ENCODE peak calls at places on chromosomes 11 and 22, in four cellular contexts. Q is HepG2, F is Peyer's patch, Z is transverse colon. E is an unnamed sample.

GRCh38 chr11:37474889-37475288 is 876.9 kb upstream of the RAG2 start:
- DNase-seq in Q (no peak), F (no peak), Z (no peak), E (no peak)

GRCh38 chr11:15536438-15536837 is 421.7 kb downstream of the INSC start:
- DNase-seq in Q (no peak), Z (no peak), F (no peak), E (no peak)

GRCh38 chr11:125451400-125452124 is 44.5 kb downstream of the FEZ1 start:
- DNase-seq in Z (peak), Q (no peak), F (peak), E (peak)

GRCh38 chr11:125345706-125346561 is 150.1 kb downstream of the FEZ1 start:
- DNase-seq in F (peak), Q (peak), Z (peak), E (peak)

GRCh38 chr11:132123854-132124835 is 753.7 kb downstream of the NTM start:
- DNase-seq in F (no peak), Z (no peak), Q (no peak), E (no peak)

GRCh38 chr22:19970479-19971275 is 29.1 kb upstream of the TXNRD2 start:
- DNase-seq in Q (peak), F (peak), Z (peak), E (peak)

GRCh38 chr11:13391217-13391616 is 71.8 kb downstream of the BTBD10 start:
- DNase-seq in F (no peak), Q (no peak), Z (no peak), E (no peak)

GRCh38 chr11:75776546-75776945 is 8.0 kb downstream of the DGAT2 start:
- DNase-seq in F (no peak), Z (no peak), Q (no peak), E (no peak)

GRCh38 chr11:72617080-72617744 is 57.0 kb downstream of the PDE2A start:
- DNase-seq in Q (no peak), F (no peak), Z (peak), E (no peak)

GRCh38 chr22:43881091-43882061 is 10.4 kb downstream of the PNPLA5 start:
- DNase-seq in Z (no peak), Q (no peak), F (no peak), E (no peak)

GRCh38 chr11:63763506-63764200 is 4.9 kb downstream of the ZFTA start:
- DNase-seq in Z (peak), Q (no peak), F (no peak), E (no peak)

GRCh38 chr22:23263651-23264555 is 83.6 kb downstream of the BCR start:
- DNase-seq in Z (peak), Q (no peak), F (peak), E (no peak)

GRCh38 chr11:77672276-77672675 is 34.7 kb upstream of the CLNS1A start:
- DNase-seq in F (no peak), Q (no peak), Z (peak), E (no peak)

GRCh38 chr11:75165721-75166120 is 14.8 kb downstream of the SLCO2B1 start:
- DNase-seq in F (no peak), Z (no peak), Q (no peak), E (no peak)

GRCh38 chr22:45604239-45604711 is 67.4 kb upstream of the ATXN10 start:
- DNase-seq in Q (no peak), Z (no peak), F (no peak), E (no peak)

GRCh38 chr22:37186997-37187522 is 987 bp downstream of the C1QTNF6 start:
- DNase-seq in F (no peak), Z (no peak), Q (no peak), E (no peak)

GRCh38 chr11:21908211-21908610 is 284.7 kb upstream of the ANO5 start:
- DNase-seq in Q (no peak), F (no peak), Z (no peak), E (no peak)

GRCh38 chr11:126764221-126764620 is 236.3 kb downstream of the KIRREL3 start:
- DNase-seq in Q (no peak), F (no peak), Z (no peak), E (no peak)

GRCh38 chr11:103888541-103888951 is 147.9 kb upstream of the DDI1 start:
- DNase-seq in F (no peak), Z (no peak), Q (no peak), E (no peak)

GRCh38 chr11:17415523-17416104 is 27.2 kb upstream of the KCNJ11 start:
- DNase-seq in F (no peak), Q (no peak), Z (no peak), E (no peak)

GRCh38 chr22:29308791-29309262 is 2.4 kb downstream of the GAS2L1 start:
- DNase-seq in Z (peak), F (no peak), Q (no peak), E (no peak)

GRCh38 chr11:36258730-36259360 is 30.4 kb downstream of the COMMD9 start:
- DNase-seq in F (no peak), Z (peak), Q (peak), E (peak)

GRCh38 chr22:44085743-44086741 is 61.9 kb downstream of the PARVB start:
- DNase-seq in F (peak), Z (peak), Q (peak), E (no peak)

GRCh38 chr22:28711820-28712777 is 29.5 kb downstream of the CHEK2 start:
- DNase-seq in F (no peak), Q (peak), Z (no peak), E (no peak)

GRCh38 chr11:79249341-79249993 is 191.4 kb downstream of the TENM4 start:
- DNase-seq in F (no peak), Z (no peak), Q (no peak), E (no peak)

GRCh38 chr22:45757068-45757467 is 85.4 kb downstream of the ATXN10 start:
- DNase-seq in Q (no peak), F (no peak), Z (no peak), E (peak)

GRCh38 chr11:104946907-104947306 is 21.5 kb downstream of the CASP4 start:
- DNase-seq in Q (peak), Z (no peak), F (peak), E (no peak)

GRCh38 chr11:36374726-36375125 is 78.6 kb downstream of the PRR5L start:
- DNase-seq in F (no peak), Q (no peak), Z (no peak), E (no peak)

GRCh38 chr11:69662021-69662698 is 13.0 kb downstream of the LTO1 start:
- DNase-seq in F (no peak), Z (no peak), Q (no peak), E (no peak)

GRCh38 chr11:75158241-75158640 is 7.3 kb downstream of the SLCO2B1 start:
- DNase-seq in Z (no peak), F (no peak), Q (no peak), E (no peak)

GRCh38 chr11:57340228-57340627 is 2.1 kb downstream of the P2RX3 start:
- DNase-seq in Q (no peak), Z (no peak), F (no peak), E (no peak)

GRCh38 chr22:42256930-42257329 is 13.5 kb downstream of the TCF20 start:
- DNase-seq in Z (no peak), F (no peak), Q (no peak), E (no peak)

GRCh38 chr11:95700471-95700817 is 89.1 kb downstream of the FAM76B start:
- DNase-seq in Z (no peak), Q (no peak), F (no peak), E (no peak)
- H3K4me3 ChIP-seq in Z (no peak), Q (no peak), F (no peak), E (no peak)

DNA sequence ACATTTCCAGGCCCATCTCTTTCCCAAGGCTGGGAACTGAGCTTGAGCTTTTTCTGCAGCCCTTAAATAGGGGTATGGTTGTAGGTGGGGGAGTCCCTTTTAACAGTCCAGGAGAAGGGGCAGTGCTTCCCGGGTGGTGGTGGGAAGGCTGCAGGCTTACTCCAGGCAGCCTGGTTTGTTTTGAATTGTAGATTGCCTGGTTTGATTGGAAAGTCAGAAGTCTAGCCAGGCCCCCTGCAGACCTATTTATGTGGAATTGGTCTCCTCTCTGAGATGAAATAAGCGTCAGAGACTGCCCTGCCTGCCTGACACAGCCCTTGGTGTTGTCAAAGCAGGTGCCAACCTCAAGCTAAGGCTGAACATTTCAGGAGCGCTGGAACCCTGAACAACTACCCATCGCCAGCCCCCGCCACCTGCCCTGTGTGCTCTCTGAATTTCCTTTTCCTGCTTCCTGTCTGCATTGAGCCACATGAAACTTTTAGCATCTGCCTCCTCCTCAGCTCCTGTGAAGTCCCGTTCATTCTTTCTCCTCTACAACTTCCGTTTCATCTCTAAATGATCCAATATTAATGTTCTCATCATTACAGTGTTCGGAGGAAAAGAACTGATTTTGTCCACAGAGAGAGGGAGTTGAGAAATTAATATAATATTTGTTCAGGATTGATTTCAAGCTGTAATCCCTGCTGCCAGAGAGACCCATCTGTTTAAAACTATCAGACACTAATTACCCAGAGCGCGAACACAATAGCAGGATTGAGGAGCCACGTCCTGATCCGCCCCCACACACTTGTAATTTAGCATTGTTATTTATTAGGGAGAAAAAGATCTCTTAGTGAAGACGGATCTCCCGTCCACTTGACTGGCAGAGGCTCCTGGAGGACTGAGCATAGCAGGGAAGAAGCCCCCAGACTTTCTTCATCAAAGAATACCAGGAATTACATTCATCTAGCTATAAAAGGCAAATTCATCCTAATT is 136.5 kb downstream of the TRIM29 start:
- DNase-seq in Z (no peak), F (no peak), Q (no peak), E (no peak)
- TF ChIP-seq CTCF in Z (no peak), F (no peak), Q (no peak), E (no peak)

GRCh38 chr11:61830318-61831105 is 2.4 kb downstream of the FADS2 start:
- DNase-seq in Z (no peak), Q (no peak), F (no peak), E (no peak)
- H3K4me3 ChIP-seq in Z (no peak), Q (peak), F (no peak), E (no peak)

DNA sequence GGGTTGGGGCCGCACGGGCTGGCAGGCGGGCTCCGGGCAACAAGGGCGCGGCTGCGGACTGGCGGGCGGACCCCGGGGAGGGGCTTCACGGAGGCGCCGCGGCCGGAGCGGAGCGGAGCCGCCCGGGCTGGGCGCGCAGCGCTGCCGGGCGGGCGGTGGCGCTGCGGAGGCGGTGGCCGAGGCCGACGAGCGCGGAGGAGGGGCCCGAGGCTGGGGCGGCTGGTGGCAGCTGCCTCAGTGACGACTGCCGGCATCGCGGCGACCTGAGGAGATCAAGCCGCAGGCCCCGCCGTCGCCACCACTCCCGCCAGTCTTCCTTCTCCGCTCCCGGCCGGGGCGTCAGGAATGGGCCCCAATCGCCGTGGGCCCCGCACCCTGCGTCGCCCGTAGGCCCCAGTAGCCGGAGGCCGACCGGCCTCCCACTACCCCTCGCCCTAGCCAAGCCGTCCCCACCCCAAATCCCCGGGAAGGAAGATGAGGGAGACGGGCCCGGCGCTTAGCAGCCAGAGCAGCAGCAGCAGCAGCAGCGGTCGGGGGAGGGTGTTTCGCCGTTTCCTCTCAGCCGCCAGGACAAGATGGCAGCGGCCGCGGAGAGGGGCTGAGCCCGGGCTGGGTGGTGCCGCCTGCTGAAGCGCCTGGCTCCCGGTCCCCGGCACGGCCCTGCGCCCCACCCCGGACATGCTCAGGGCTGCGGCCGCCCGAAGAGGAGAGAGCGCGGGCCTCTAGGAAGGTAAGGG is at the start of gene HIPK3:
- DNase-seq in F (peak), Q (peak), Z (peak), E (peak)
- TF ChIP-seq CTCF in F (no peak), Q (no peak), Z (peak), E (peak)

E was measured in upper lobe of left lung.